ENCODE peak calls at places on chromosomes 13 and 19, in eight cellular contexts. R, J, V, K, Y, W, I and D are unnamed samples.

GRCh38 chr19:4803736-4804695 is 12.5 kb downstream of the FEM1A start:
- DNase-seq in W (no peak), J (peak; percentile 67), V (peak; percentile 72), K (no peak), Y (no peak), R (peak; percentile 95), I (peak; percentile 37), D (peak; percentile 54)

GRCh38 chr13:30572859-30573275 is 44.9 kb upstream of the USPL1 start:
- DNase-seq in W (no peak), J (peak; percentile 75), Y (no peak), V (peak; percentile 12), R (peak; percentile 47), I (peak; percentile 57), K (no peak), D (peak; percentile 72)

GRCh38 chr19:46404039-46404883 is 9.1 kb downstream of the CCDC8 start:
- DNase-seq in J (no peak), R (peak; percentile 70), W (no peak), I (peak; percentile 31), V (no peak), K (no peak), Y (no peak), D (peak; percentile 71)

GRCh38 chr13:97809576-97809975 is 143.9 kb upstream of the IPO5 start:
- DNase-seq in K (no peak), J (no peak), R (no peak), V (no peak), W (peak; percentile 13), I (peak; percentile 6), Y (no peak), D (no peak)

GRCh38 chr19:12858041-12858928 is 20.0 kb downstream of the MAST1 start:
- DNase-seq in J (no peak), K (no peak), V (no peak), Y (no peak), R (peak; percentile 41), I (no peak), W (no peak), D (no peak)

GRCh38 chr13:40130871-40131636 is 475.6 kb downstream of the COG6 start:
- DNase-seq in I (no peak), W (no peak), V (no peak), Y (no peak), K (no peak), R (no peak), J (no peak), D (peak; percentile 89)

GRCh38 chr13:43303040-43303729 is 279.8 kb downstream of the DNAJC15 start:
- DNase-seq in W (peak; percentile 52), V (no peak), Y (no peak), R (peak; percentile 82), K (no peak), J (peak; percentile 54), I (peak; percentile 70), D (peak; percentile 84)

GRCh38 chr13:98937911-98938381 is 39.9 kb downstream of the DOCK9 start:
- DNase-seq in J (no peak), W (peak; percentile 83), V (no peak), I (peak; percentile 12), R (peak; percentile 95), K (no peak), Y (no peak), D (no peak)

GRCh38 chr19:39915848-39916215 is 18.6 kb downstream of the FCGBP start:
- DNase-seq in I (no peak), Y (no peak), V (no peak), R (no peak), K (no peak), J (no peak), W (no peak), D (no peak)

GRCh38 chr19:2982983-2983350 is 5.6 kb downstream of the TLE6 start:
- DNase-seq in J (no peak), R (no peak), K (no peak), V (no peak), I (peak; percentile 68), W (peak; percentile 82), Y (peak; percentile 87), D (peak; percentile 89)

GRCh38 chr19:1250374-1251232 is 2.2 kb downstream of the MIDN start:
- DNase-seq in J (no peak), I (peak; percentile 60), R (peak; percentile 81), V (peak; percentile 71), W (no peak), K (no peak), Y (no peak), D (peak; percentile 82)

GRCh38 chr19:14772467-14772866 is 5.9 kb downstream of the ADGRE2 start:
- DNase-seq in J (no peak), R (no peak), Y (no peak), I (no peak), V (no peak), K (no peak), W (no peak), D (no peak)

GRCh38 chr13:45538382-45538781 is 73.6 kb downstream of the COG3 start:
- DNase-seq in W (no peak), V (no peak), J (no peak), I (no peak), K (no peak), R (no peak), Y (no peak), D (no peak)

GRCh38 chr19:38304866-38305429 is 897 bp downstream of the C19orf33 start:
- DNase-seq in V (no peak), W (no peak), Y (peak; percentile 51), R (peak; percentile 98), I (no peak), K (no peak), J (no peak), D (peak; percentile 88)

GRCh38 chr13:40490086-40490723 is 176.2 kb downstream of the FOXO1 start:
- DNase-seq in J (no peak), Y (no peak), W (no peak), V (peak; percentile 64), I (no peak), R (no peak), K (no peak), D (no peak)

GRCh38 chr19:17496337-17496997 is 15.0 kb upstream of the PGLS start:
- DNase-seq in V (peak; percentile 84), I (peak; percentile 52), Y (no peak), W (no peak), J (peak; percentile 77), K (no peak), R (peak; percentile 94), D (peak; percentile 72)

GRCh38 chr19:48480476-48481190 is 11.5 kb downstream of the CYTH2 start:
- DNase-seq in J (no peak), Y (no peak), K (no peak), R (peak; percentile 71), W (no peak), V (peak; percentile 56), I (no peak), D (peak; percentile 29)

GRCh38 chr19:44748426-44749254 is at the start of gene BCL3:
- DNase-seq in V (peak; percentile 81), J (peak; percentile 86), Y (no peak), R (peak; percentile 25), K (no peak), I (no peak), W (no peak), D (no peak)

GRCh38 chr13:108962652-108963051 is 333.2 kb downstream of the MYO16 start:
- DNase-seq in R (no peak), K (no peak), W (no peak), Y (no peak), I (no peak), J (no peak), V (no peak), D (no peak)

GRCh38 chr13:38417727-38418126 is 68.1 kb downstream of the UFM1 start:
- DNase-seq in W (no peak), R (peak; percentile 60), Y (no peak), V (no peak), K (no peak), J (peak; percentile 38), I (peak; percentile 1), D (peak; percentile 34)
- TF ChIP-seq CTCF in W (peak; percentile 14), R (peak; percentile 57), Y (no peak), V (no peak), K (peak; percentile 50), J (peak; percentile 41), I (no peak), D (peak; percentile 66)

GRCh38 chr13:50277906-50278305 is 262.7 kb downstream of the KCNRG start:
- DNase-seq in K (no peak), J (no peak), R (no peak), V (no peak), W (no peak), Y (no peak), I (no peak), D (no peak)
- TF ChIP-seq CTCF in K (no peak), J (no peak), R (no peak), V (no peak), W (no peak), Y (no peak), I (no peak), D (no peak)

GRCh38 chr19:6099037-6099436 is 11.3 kb downstream of the RFX2 start:
- DNase-seq in R (no peak), K (no peak), W (no peak), I (no peak), Y (no peak), V (no peak), J (no peak), D (no peak)

GRCh38 chr19:6101991-6102390 is 8.3 kb downstream of the RFX2 start:
- DNase-seq in Y (no peak), V (no peak), W (no peak), J (no peak), K (no peak), I (no peak), R (no peak), D (no peak)

GRCh38 chr19:6101291-6101690 is 9.0 kb downstream of the RFX2 start:
- DNase-seq in J (no peak), W (no peak), I (no peak), R (no peak), K (no peak), V (no peak), Y (no peak), D (no peak)

GRCh38 chr19:6099633-6100032 is 10.7 kb downstream of the RFX2 start:
- DNase-seq in Y (no peak), I (no peak), J (no peak), K (no peak), W (no peak), R (no peak), V (no peak), D (no peak)

GRCh38 chr19:6100284-6100915 is 9.9 kb downstream of the RFX2 start:
- DNase-seq in Y (no peak), V (peak; percentile 20), R (peak; percentile 5), I (no peak), J (peak; percentile 55), W (no peak), K (no peak), D (no peak)
- TF ChIP-seq CTCF in Y (no peak), V (no peak), R (no peak), I (no peak), J (no peak), W (no peak), K (no peak), D (no peak)

GRCh38 chr19:8505680-8506401 is 3.4 kb upstream of the PRAM1 start:
- DNase-seq in R (peak; percentile 92), K (no peak), Y (peak; percentile 68), V (peak; percentile 79), I (peak; percentile 49), J (peak; percentile 55), W (peak; percentile 19), D (peak; percentile 68)
- TF ChIP-seq CTCF in R (peak; percentile 71), K (peak; percentile 94), Y (peak; percentile 87), V (peak; percentile 45), I (peak; percentile 84), J (peak; percentile 81), W (peak; percentile 81), D (peak; percentile 89)

GRCh38 chr13:77928909-77929308 is 10.3 kb upstream of the EDNRB start:
- DNase-seq in K (no peak), W (no peak), J (peak; percentile 34), R (no peak), I (no peak), Y (no peak), V (no peak), D (no peak)
- TF ChIP-seq CTCF in K (no peak), W (no peak), J (no peak), R (no peak), I (no peak), Y (no peak), V (no peak), D (no peak)